ENCODE peak calls at places on chromosomes 7 and 10, in five cellular contexts. M, K, T, P and A are unnamed samples.

GRCh38 chr7:137961200-137962177 is 40.4 kb downstream of the CREB3L2 start:
- DNase-seq in P (no peak), T (no peak), M (peak; percentile 86), K (no peak), A (no peak)

GRCh38 chr10:122055252-122055651 is 66.3 kb downstream of the TACC2 start:
- DNase-seq in T (no peak), P (no peak), M (no peak), K (no peak), A (no peak)

GRCh38 chr10:122149138-122149606 is 121.9 kb upstream of the BTBD16 start:
- DNase-seq in T (no peak), K (peak; percentile 79), M (no peak), P (peak; percentile 85), A (no peak)

GRCh38 chr7:17506090-17506489 is 207.6 kb downstream of the AHR start:
- DNase-seq in M (no peak), K (no peak), P (no peak), T (peak; percentile 51), A (no peak)

GRCh38 chr10:133058267-133059092 is 29.2 kb upstream of the ADGRA1 start:
- DNase-seq in K (no peak), T (no peak), P (no peak), M (peak; percentile 29), A (no peak)

GRCh38 chr10:133174689-133175263 is 14.8 kb downstream of the KNDC1 start:
- DNase-seq in M (no peak), T (no peak), K (no peak), P (no peak), A (no peak)

GRCh38 chr10:25875555-25876165 is 58.4 kb upstream of the MYO3A start:
- DNase-seq in K (peak; percentile 15), T (peak; percentile 77), P (peak; percentile 45), M (peak; percentile 66), A (peak; percentile 50)

GRCh38 chr10:93154531-93154930 is 80.8 kb downstream of the CYP26A1 start:
- DNase-seq in T (no peak), M (peak; percentile 41), P (no peak), K (no peak), A (no peak)

GRCh38 chr7:95066736-95067530 is 159.5 kb downstream of the PPP1R9A start:
- DNase-seq in K (no peak), P (no peak), M (peak; percentile 7), T (peak; percentile 86), A (peak; percentile 74)

GRCh38 chr10:49617281-49618020 is 3.6 kb downstream of the CHAT start:
- DNase-seq in T (no peak), P (no peak), K (no peak), M (peak; percentile 29), A (no peak)

GRCh38 chr10:75450654-75451419 is 19.4 kb downstream of the LRMDA start:
- DNase-seq in P (no peak), K (no peak), T (no peak), M (no peak), A (no peak)

GRCh38 chr7:135508853-135509588 is 881 bp downstream of the CNOT4 start:
- DNase-seq in P (no peak), M (peak; percentile 59), K (no peak), T (peak; percentile 32), A (peak; percentile 69)

GRCh38 chr10:67666416-67667043 is 29.5 kb downstream of the CTNNA3 start:
- DNase-seq in M (peak; percentile 48), P (no peak), T (peak; percentile 72), K (no peak), A (peak; percentile 24)

GRCh38 chr7:49020145-49020544 is 95.8 kb downstream of the CDC14C start:
- DNase-seq in K (no peak), P (no peak), T (no peak), M (no peak), A (no peak)

GRCh38 chr7:132115758-132116157 is 460.5 kb downstream of the PLXNA4 start:
- DNase-seq in T (no peak), M (no peak), P (no peak), K (no peak), A (no peak)

GRCh38 chr7:155533827-155534690 is 12.3 kb downstream of the CNPY1 start:
- DNase-seq in K (no peak), T (peak; percentile 36), P (no peak), M (peak; percentile 16), A (no peak)

GRCh38 chr7:86814980-86815379 is 171.3 kb downstream of the GRM3 start:
- DNase-seq in M (peak; percentile 26), K (no peak), P (no peak), T (peak; percentile 40), A (peak; percentile 6)

GRCh38 chr7:105876964-105877601 is 684 bp upstream of the ATXN7L1 start:
- DNase-seq in K (peak; percentile 44), T (peak; percentile 68), P (peak; percentile 27), M (peak; percentile 71), A (peak; percentile 67)

GRCh38 chr7:151148319-151149259 is 18.9 kb downstream of the GBX1 start:
- DNase-seq in K (no peak), T (no peak), P (no peak), M (no peak), A (no peak)

GRCh38 chr10:104254493-104255243 is at the start of gene GSTO1:
- DNase-seq in K (peak; percentile 83), M (peak; percentile 82), P (peak; percentile 88), T (peak; percentile 77), A (peak; percentile 75)

GRCh38 chr10:97538401-97538800 is 34.2 kb upstream of the ANKRD2 start:
- DNase-seq in M (peak; percentile 80), K (no peak), T (peak; percentile 52), P (no peak), A (peak; percentile 85)

GRCh38 chr7:82419200-82419599 is 24.4 kb downstream of the CACNA2D1 start:
- DNase-seq in P (peak; percentile 70), T (no peak), K (no peak), M (no peak), A (no peak)

GRCh38 chr7:28180364-28181147 is at the start of gene JAZF1:
- DNase-seq in K (peak; percentile 77), P (peak; percentile 79), M (peak; percentile 68), T (peak; percentile 33), A (peak; percentile 65)

GRCh38 chr7:28179081-28180030 is 1.2 kb downstream of the JAZF1 start:
- DNase-seq in K (peak; percentile 71), P (peak; percentile 86), T (peak; percentile 53), M (peak; percentile 84), A (peak; percentile 62)

GRCh38 chr7:28181921-28182517 is 1.4 kb upstream of the JAZF1 start:
- DNase-seq in P (no peak), M (no peak), K (peak; percentile 22), T (no peak), A (no peak)

GRCh38 chr7:28178537-28178936 is 2.1 kb downstream of the JAZF1 start:
- DNase-seq in M (peak; percentile 67), T (no peak), P (no peak), K (no peak), A (no peak)

GRCh38 chr7:28180031-28180363 is 598 bp downstream of the JAZF1 start:
- DNase-seq in K (no peak), M (no peak), T (no peak), P (no peak), A (no peak)
- H3K27ac ChIP-seq in K (peak overlapping the region; percentile 87), M (no peak overlapping the region), T (peak overlapping the region; percentile 81), P (peak overlapping the region; percentile 87), A (no peak overlapping the region)

DNA sequence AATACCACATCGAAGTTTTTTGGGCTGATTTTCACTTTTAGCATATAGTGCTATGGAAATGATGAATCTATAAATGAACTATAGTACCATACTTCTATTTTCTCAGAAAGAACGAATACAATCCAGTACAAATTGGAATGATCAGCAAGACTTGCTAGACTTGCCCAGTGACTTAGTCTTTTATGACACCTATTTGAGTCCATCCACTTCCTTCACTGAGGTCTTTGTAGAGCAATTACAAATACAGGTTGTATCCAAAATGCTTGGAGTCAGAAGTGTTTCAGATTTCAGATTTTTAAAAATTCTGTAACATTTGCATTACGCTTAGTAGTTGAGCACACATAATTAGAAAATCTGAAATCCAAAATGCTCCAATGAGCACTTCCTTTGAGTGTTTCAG is 104.3 kb downstream of the NRBF2 start:
- DNase-seq in P (no peak), T (no peak), M (no peak), K (no peak), A (no peak)
- H3K27ac ChIP-seq in P (no peak overlapping the region), T (peak overlapping the region; percentile 69), M (peak overlapping the region; percentile 75), K (peak overlapping the region; percentile 72), A (no peak overlapping the region)

GRCh38 chr10:6469661-6470060 is 110.4 kb downstream of the PRKCQ start:
- DNase-seq in K (no peak), M (no peak), T (no peak), P (no peak), A (no peak)

GRCh38 chr10:6476989-6477388 is 103.1 kb downstream of the PRKCQ start:
- DNase-seq in M (no peak), T (no peak), K (no peak), P (no peak), A (no peak)

GRCh38 chr10:6473430-6473829 is 106.6 kb downstream of the PRKCQ start:
- DNase-seq in P (no peak), M (no peak), T (no peak), K (no peak), A (no peak)

GRCh38 chr10:6470894-6471618 is 109.0 kb downstream of the PRKCQ start:
- DNase-seq in T (no peak), P (no peak), M (no peak), K (no peak), A (no peak)

GRCh38 chr10:6473901-6474370 is 106.1 kb downstream of the PRKCQ start:
- DNase-seq in T (no peak), M (peak; percentile 14), P (no peak), K (no peak), A (peak; percentile 6)
- H3K27ac ChIP-seq in T (no peak overlapping the region), M (no peak overlapping the region), P (no peak overlapping the region), K (no peak overlapping the region), A (peak overlapping the region; percentile 40)

GRCh38 chr10:79390057-79390456 is 42.8 kb downstream of the PPIF start:
- DNase-seq in P (no peak), T (no peak), K (no peak), M (no peak), A (no peak)

GRCh38 chr10:79392506-79393176 is 45.4 kb downstream of the PPIF start:
- DNase-seq in T (no peak), P (peak; percentile 18), K (peak; percentile 12), M (no peak), A (no peak)

GRCh38 chr10:79390551-79391229 is 43.4 kb downstream of the PPIF start:
- DNase-seq in M (no peak), T (no peak), K (peak; percentile 63), P (peak; percentile 26), A (no peak)

GRCh38 chr10:79392020-79392398 is 44.7 kb downstream of the PPIF start:
- DNase-seq in P (peak; percentile 12), M (no peak), K (peak; percentile 17), T (no peak), A (no peak)

DNA sequence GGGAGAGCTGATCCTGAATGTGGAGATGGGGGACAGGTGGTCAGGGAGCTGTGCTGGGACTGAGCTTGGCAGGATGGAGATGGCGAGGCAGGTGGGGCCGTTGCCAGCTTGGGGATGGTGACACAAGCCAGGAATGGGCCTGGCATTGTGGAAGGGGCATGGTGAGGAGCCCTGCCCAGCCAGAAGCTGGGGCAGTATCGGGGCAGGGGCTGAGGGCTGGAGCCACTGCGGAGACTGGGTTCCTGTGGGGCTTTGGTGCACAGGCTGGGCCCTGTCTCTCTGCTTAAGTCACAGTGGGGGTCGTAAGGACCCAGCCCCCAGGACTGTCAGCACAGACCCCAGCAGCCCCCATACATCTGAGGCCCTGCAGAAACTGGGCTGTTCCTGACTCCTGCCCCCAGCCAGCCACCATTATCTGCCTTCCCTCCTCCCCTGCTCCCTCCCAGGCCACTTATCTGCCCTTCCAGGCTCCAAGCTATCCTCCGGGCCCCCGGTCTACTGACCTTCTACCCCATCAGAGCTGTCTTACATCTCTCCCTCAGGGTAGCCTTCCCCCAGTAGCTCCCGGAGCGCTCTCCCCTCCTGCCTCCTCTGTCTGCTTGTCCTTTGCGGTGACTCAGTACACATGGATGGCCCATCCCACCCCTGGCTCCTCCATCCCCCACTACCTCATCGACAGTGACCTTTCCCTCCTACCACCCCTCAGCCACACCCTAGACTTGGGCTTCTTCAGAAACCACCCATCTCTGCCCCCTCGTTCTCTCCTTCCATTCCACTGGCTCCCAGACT is 44.2 kb downstream of the PPIF start:
- DNase-seq in M (peak; percentile 56), K (peak; percentile 36), P (peak; percentile 22), T (no peak), A (peak; percentile 33)
- H3K27ac ChIP-seq in M (no peak overlapping the region), K (peak overlapping the region; percentile 57), P (peak overlapping the region; percentile 4), T (no peak overlapping the region), A (no peak overlapping the region)